ENCODE peak calls at places on chromosomes 2 and 18, in six cellular contexts. P is activated naive CD4-positive, alpha-beta T cell; G is kidney epithelial cell; R is activated gamma-delta T cell treated with anti-CD3 and anti-CD28 coated beads, Interleukin-2, amount 50 U/mL, for 16 hours; X is M059J; Z is naive B cell. D is an unnamed sample.

GRCh38 chr18:8341481-8342230 is 267.6 kb upstream of the RAB12 start:
- DNase-seq in P (no peak), G (peak), R (no peak), X (peak), Z (no peak), D (no peak)

GRCh38 chr2:98757904-98758421 is 27.0 kb upstream of the MGAT4A start:
- DNase-seq in P (no peak), G (peak), R (no peak), X (peak), Z (peak), D (no peak)

GRCh38 chr2:14220101-14220500 is 412.4 kb upstream of the LRATD1 start:
- DNase-seq in P (no peak), G (no peak), R (no peak), X (no peak), Z (no peak), D (no peak)

GRCh38 chr2:232386490-232386739 is 7.9 kb downstream of the ALPP start:
- DNase-seq in P (no peak), G (no peak), R (no peak), X (no peak), Z (no peak), D (no peak)

GRCh38 chr18:38956068-38956467 is 1390.5 kb upstream of the CELF4 start:
- DNase-seq in P (no peak), G (no peak), R (no peak), X (no peak), Z (no peak), D (no peak)

GRCh38 chr2:138724765-138725459 is 55.3 kb downstream of the NXPH2 start:
- DNase-seq in P (no peak), G (no peak), R (no peak), X (no peak), Z (no peak), D (no peak)

GRCh38 chr2:241096979-241097378 is 5.1 kb downstream of the MTERF4 start:
- DNase-seq in P (no peak), G (no peak), R (no peak), X (no peak), Z (no peak), D (no peak)

GRCh38 chr2:190407662-190408537 is at the start of gene MFSD6:
- DNase-seq in P (peak), G (no peak), R (peak), X (peak), Z (peak), D (peak)

GRCh38 chr2:55097462-55098410 is 47.5 kb upstream of the RTN4 start:
- DNase-seq in P (no peak), G (no peak), R (no peak), X (peak), Z (no peak), D (no peak)

GRCh38 chr2:181770145-181770544 is 89.8 kb upstream of the NEUROD1 start:
- DNase-seq in P (no peak), G (no peak), R (no peak), X (peak), Z (no peak), D (no peak)

GRCh38 chr2:136141510-136142154 is 23.7 kb upstream of the CXCR4 start:
- DNase-seq in P (no peak), G (no peak), R (no peak), X (no peak), Z (no peak), D (peak)

GRCh38 chr2:240820607-240821428 is 799 bp upstream of the KIF1A start:
- DNase-seq in P (no peak), G (no peak), R (no peak), X (no peak), Z (no peak), D (peak)

GRCh38 chr2:164655336-164655735 is 34.1 kb upstream of the GRB14 start:
- DNase-seq in P (no peak), G (no peak), R (no peak), X (peak), Z (no peak), D (no peak)

GRCh38 chr2:136135924-136136906 is 18.3 kb upstream of the CXCR4 start:
- DNase-seq in P (peak), G (no peak), R (peak), X (no peak), Z (peak), D (peak)

GRCh38 chr2:44247924-44248323 is 27.4 kb upstream of the SLC3A1 start:
- DNase-seq in P (no peak), G (no peak), R (no peak), X (peak), Z (no peak), D (no peak)

GRCh38 chr18:5979971-5980457 is 84.7 kb upstream of the TMEM200C start:
- DNase-seq in P (no peak), G (no peak), R (no peak), X (no peak), Z (no peak), D (no peak)

GRCh38 chr18:41966943-41967342 is 11.9 kb downstream of the PIK3C3 start:
- DNase-seq in P (no peak), G (no peak), R (no peak), X (no peak), Z (no peak), D (no peak)

GRCh38 chr2:177334940-177335543 is 57.5 kb upstream of the AGPS start:
- DNase-seq in P (no peak), G (no peak), R (no peak), X (peak), Z (peak), D (peak)

GRCh38 chr2:10269711-10270610 is 32.7 kb upstream of the HPCAL1 start:
- DNase-seq in P (no peak), G (no peak), R (no peak), X (no peak), Z (no peak), D (no peak)

GRCh38 chr2:84786601-84787000 is 94.3 kb downstream of the TRABD2A start:
- DNase-seq in P (no peak), G (no peak), R (no peak), X (no peak), Z (no peak), D (no peak)

GRCh38 chr2:121049921-121050585 is 234.9 kb downstream of the TFCP2L1 start:
- DNase-seq in P (no peak), G (no peak), R (no peak), X (no peak), Z (no peak), D (no peak)

GRCh38 chr2:152602750-152603149 is 114.5 kb downstream of the PRPF40A start:
- DNase-seq in P (no peak), G (no peak), R (no peak), X (no peak), Z (no peak), D (no peak)

GRCh38 chr18:35326695-35327387 is 17.4 kb downstream of the ZNF24 start:
- DNase-seq in P (no peak), G (no peak), R (no peak), X (no peak), Z (no peak), D (no peak)

GRCh38 chr2:173249661-173250641 is 104.7 kb upstream of the CDCA7 start:
- DNase-seq in P (no peak), G (no peak), R (no peak), X (peak), Z (no peak), D (peak)